ENCODE peak calls at places on chromosomes 6 and 20, in nine cellular contexts. One of them, this sample, is unnamed.

GRCh38 chr20:3101737-3102574 is 17.4 kb upstream of the AVP start:
- DNase-seq in naive B cell: no peak
- DNase-seq in tibial artery: no peak
- DNase-seq in GM10248: no peak
- DNase-seq in stimulated activated CD4-positive, alpha-beta T cell treated with anti-CD3 and anti-CD28 coated beads, TNF-alpha, amount 100 ng/mL, for 4 hours: no peak
- DNase-seq in activated CD8-positive, alpha-beta memory T cell treated with anti-CD3 and anti-CD28 coated beads for 4 hours: peak; percentile 35
- DNase-seq in retina: no peak
- DNase-seq in GM12865: peak; percentile 57
- DNase-seq in skeletal muscle cell: no peak
- DNase-seq in this sample: no peak

GRCh38 chr6:170034294-170034693 is 256.6 kb downstream of the DLL1 start:
- DNase-seq in naive B cell: no peak
- DNase-seq in tibial artery: peak; percentile 2
- DNase-seq in GM10248: no peak
- DNase-seq in stimulated activated CD4-positive, alpha-beta T cell treated with anti-CD3 and anti-CD28 coated beads, TNF-alpha, amount 100 ng/mL, for 4 hours: no peak
- DNase-seq in activated CD8-positive, alpha-beta memory T cell treated with anti-CD3 and anti-CD28 coated beads for 4 hours: no peak
- DNase-seq in retina: no peak
- DNase-seq in GM12865: no peak
- DNase-seq in skeletal muscle cell: no peak
- DNase-seq in this sample: no peak

GRCh38 chr20:47360207-47360488 is 3.6 kb upstream of the ZMYND8 start:
- DNase-seq in naive B cell: no peak
- DNase-seq in tibial artery: peak; percentile 76
- DNase-seq in GM10248: no peak
- DNase-seq in stimulated activated CD4-positive, alpha-beta T cell treated with anti-CD3 and anti-CD28 coated beads, TNF-alpha, amount 100 ng/mL, for 4 hours: no peak
- DNase-seq in activated CD8-positive, alpha-beta memory T cell treated with anti-CD3 and anti-CD28 coated beads for 4 hours: no peak
- DNase-seq in retina: no peak
- DNase-seq in GM12865: no peak
- DNase-seq in skeletal muscle cell: peak; percentile 72
- DNase-seq in this sample: peak; percentile 73

GRCh38 chr20:47691632-47692031 is 93.6 kb downstream of the SULF2 start:
- DNase-seq in naive B cell: no peak
- DNase-seq in tibial artery: no peak
- DNase-seq in GM10248: no peak
- DNase-seq in stimulated activated CD4-positive, alpha-beta T cell treated with anti-CD3 and anti-CD28 coated beads, TNF-alpha, amount 100 ng/mL, for 4 hours: no peak
- DNase-seq in activated CD8-positive, alpha-beta memory T cell treated with anti-CD3 and anti-CD28 coated beads for 4 hours: no peak
- DNase-seq in retina: peak; percentile 52
- DNase-seq in GM12865: no peak
- DNase-seq in skeletal muscle cell: no peak
- DNase-seq in this sample: no peak

GRCh38 chr6:88165087-88165876 is 865 bp downstream of the CNR1 start:
- DNase-seq in naive B cell: no peak
- DNase-seq in tibial artery: no peak
- DNase-seq in GM10248: peak; percentile 26
- DNase-seq in stimulated activated CD4-positive, alpha-beta T cell treated with anti-CD3 and anti-CD28 coated beads, TNF-alpha, amount 100 ng/mL, for 4 hours: no peak
- DNase-seq in activated CD8-positive, alpha-beta memory T cell treated with anti-CD3 and anti-CD28 coated beads for 4 hours: no peak
- DNase-seq in retina: no peak
- DNase-seq in GM12865: no peak
- DNase-seq in skeletal muscle cell: no peak
- DNase-seq in this sample: no peak

GRCh38 chr20:62944746-62945145 is 6.8 kb downstream of the GID8 start:
- DNase-seq in naive B cell: no peak
- DNase-seq in tibial artery: no peak
- DNase-seq in GM10248: no peak
- DNase-seq in stimulated activated CD4-positive, alpha-beta T cell treated with anti-CD3 and anti-CD28 coated beads, TNF-alpha, amount 100 ng/mL, for 4 hours: no peak
- DNase-seq in activated CD8-positive, alpha-beta memory T cell treated with anti-CD3 and anti-CD28 coated beads for 4 hours: no peak
- DNase-seq in retina: no peak
- DNase-seq in GM12865: no peak
- DNase-seq in skeletal muscle cell: no peak
- DNase-seq in this sample: no peak

GRCh38 chr6:30735668-30736314 is 6.7 kb downstream of the FLOT1 start:
- DNase-seq in naive B cell: peak; percentile 53
- DNase-seq in tibial artery: no peak
- DNase-seq in GM10248: peak; percentile 46
- DNase-seq in stimulated activated CD4-positive, alpha-beta T cell treated with anti-CD3 and anti-CD28 coated beads, TNF-alpha, amount 100 ng/mL, for 4 hours: no peak
- DNase-seq in activated CD8-positive, alpha-beta memory T cell treated with anti-CD3 and anti-CD28 coated beads for 4 hours: no peak
- DNase-seq in retina: no peak
- DNase-seq in GM12865: peak; percentile 86
- DNase-seq in skeletal muscle cell: no peak
- DNase-seq in this sample: no peak

GRCh38 chr20:44091026-44091425 is 96.0 kb downstream of the JPH2 start:
- DNase-seq in naive B cell: no peak
- DNase-seq in tibial artery: no peak
- DNase-seq in GM10248: no peak
- DNase-seq in stimulated activated CD4-positive, alpha-beta T cell treated with anti-CD3 and anti-CD28 coated beads, TNF-alpha, amount 100 ng/mL, for 4 hours: no peak
- DNase-seq in activated CD8-positive, alpha-beta memory T cell treated with anti-CD3 and anti-CD28 coated beads for 4 hours: no peak
- DNase-seq in retina: no peak
- DNase-seq in GM12865: no peak
- DNase-seq in skeletal muscle cell: no peak
- DNase-seq in this sample: no peak

GRCh38 chr20:61905781-61906523 is 159.7 kb downstream of the TAF4 start:
- DNase-seq in naive B cell: no peak
- DNase-seq in tibial artery: no peak
- DNase-seq in GM10248: no peak
- DNase-seq in stimulated activated CD4-positive, alpha-beta T cell treated with anti-CD3 and anti-CD28 coated beads, TNF-alpha, amount 100 ng/mL, for 4 hours: no peak
- DNase-seq in activated CD8-positive, alpha-beta memory T cell treated with anti-CD3 and anti-CD28 coated beads for 4 hours: no peak
- DNase-seq in retina: no peak
- DNase-seq in GM12865: no peak
- DNase-seq in skeletal muscle cell: no peak
- DNase-seq in this sample: no peak

GRCh38 chr6:166608819-166609218 is 18.2 kb downstream of the RPS6KA2 start:
- DNase-seq in naive B cell: no peak
- DNase-seq in tibial artery: no peak
- DNase-seq in GM10248: no peak
- DNase-seq in stimulated activated CD4-positive, alpha-beta T cell treated with anti-CD3 and anti-CD28 coated beads, TNF-alpha, amount 100 ng/mL, for 4 hours: no peak
- DNase-seq in activated CD8-positive, alpha-beta memory T cell treated with anti-CD3 and anti-CD28 coated beads for 4 hours: no peak
- DNase-seq in retina: no peak
- DNase-seq in GM12865: no peak
- DNase-seq in skeletal muscle cell: no peak
- DNase-seq in this sample: no peak

GRCh38 chr6:118489990-118490389 is 58.1 kb upstream of the PLN start:
- DNase-seq in naive B cell: no peak
- DNase-seq in tibial artery: no peak
- DNase-seq in GM10248: no peak
- DNase-seq in stimulated activated CD4-positive, alpha-beta T cell treated with anti-CD3 and anti-CD28 coated beads, TNF-alpha, amount 100 ng/mL, for 4 hours: no peak
- DNase-seq in activated CD8-positive, alpha-beta memory T cell treated with anti-CD3 and anti-CD28 coated beads for 4 hours: no peak
- DNase-seq in retina: no peak
- DNase-seq in GM12865: no peak
- DNase-seq in skeletal muscle cell: no peak
- DNase-seq in this sample: no peak

GRCh38 chr20:1291191-1291741 is 25.2 kb downstream of the SNPH start:
- DNase-seq in naive B cell: no peak
- DNase-seq in tibial artery: no peak
- DNase-seq in GM10248: no peak
- DNase-seq in stimulated activated CD4-positive, alpha-beta T cell treated with anti-CD3 and anti-CD28 coated beads, TNF-alpha, amount 100 ng/mL, for 4 hours: no peak
- DNase-seq in activated CD8-positive, alpha-beta memory T cell treated with anti-CD3 and anti-CD28 coated beads for 4 hours: no peak
- DNase-seq in retina: no peak
- DNase-seq in GM12865: no peak
- DNase-seq in skeletal muscle cell: peak; percentile 71
- DNase-seq in this sample: peak; percentile 67

GRCh38 chr6:31169123-31169857 is 1.2 kb downstream of the POU5F1 start:
- DNase-seq in naive B cell: no peak
- DNase-seq in tibial artery: no peak
- DNase-seq in GM10248: no peak
- DNase-seq in stimulated activated CD4-positive, alpha-beta T cell treated with anti-CD3 and anti-CD28 coated beads, TNF-alpha, amount 100 ng/mL, for 4 hours: no peak
- DNase-seq in activated CD8-positive, alpha-beta memory T cell treated with anti-CD3 and anti-CD28 coated beads for 4 hours: no peak
- DNase-seq in retina: no peak
- DNase-seq in GM12865: no peak
- DNase-seq in skeletal muscle cell: no peak
- DNase-seq in this sample: no peak